ENCODE peak calls at places on chromosomes 12 and 14, in five cellular contexts. T is HCT116, D is SK-N-SH, L is GM23248, E is hepatocyte. S is an unnamed sample.
A peak's percentile ranks its signal among the peaks of the same experiment; 100 is the strongest.

GRCh38 chr12:113649256-113649830 is 177.7 kb upstream of the LHX5 start:
- DNase-seq in T (no peak), E (no peak), D (peak; percentile 64), L (no peak), S (no peak)

GRCh38 chr12:27521066-27521465 is 2.9 kb upstream of the PPFIBP1 start:
- DNase-seq in D (peak; percentile 31), T (no peak), L (peak; percentile 67), E (no peak), S (no peak)

GRCh38 chr14:21097616-21098133 is 780 bp downstream of the ZNF219 start:
- DNase-seq in T (no peak), D (no peak), E (peak; percentile 65), L (no peak), S (no peak)

GRCh38 chr12:28191018-28191595 is 851 bp downstream of the CCDC91 start:
- DNase-seq in D (peak; percentile 21), T (no peak), L (peak; percentile 86), E (no peak), S (no peak)

GRCh38 chr14:67513631-67514108 is 19.4 kb upstream of the PLEKHH1 start:
- DNase-seq in L (no peak), T (no peak), E (peak; percentile 61), D (no peak), S (no peak)

GRCh38 chr14:55188686-55189295 is 2.6 kb downstream of the DLGAP5 start:
- DNase-seq in L (peak; percentile 61), T (no peak), E (no peak), D (no peak), S (no peak)

GRCh38 chr12:96258451-96258933 is 64.3 kb downstream of the ELK3 start:
- DNase-seq in T (no peak), D (no peak), L (peak; percentile 59), E (no peak), S (no peak)

GRCh38 chr14:25111061-25111601 is 61.2 kb upstream of the STXBP6 start:
- DNase-seq in D (no peak), E (peak; percentile 82), L (peak; percentile 98), T (no peak), S (no peak)

GRCh38 chr12:8465597-8465996 is 9.8 kb downstream of the CLEC6A start:
- DNase-seq in L (no peak), E (no peak), D (no peak), T (no peak), S (no peak)

GRCh38 chr14:88834883-88835431 is 10.5 kb downstream of the TTC8 start:
- DNase-seq in E (no peak), D (no peak), L (peak; percentile 76), T (no peak), S (no peak)

GRCh38 chr14:22887990-22888378 is 5.0 kb downstream of the REM2 start:
- DNase-seq in E (no peak), D (no peak), T (no peak), L (no peak), S (peak; percentile 28)

GRCh38 chr14:26729851-26730250 is 132.0 kb upstream of the NOVA1 start:
- DNase-seq in T (no peak), L (peak; percentile 66), E (no peak), D (no peak), S (no peak)

GRCh38 chr12:88544991-88545684 is 35.1 kb downstream of the KITLG start:
- DNase-seq in D (no peak), T (no peak), E (no peak), L (no peak), S (no peak)

GRCh38 chr12:1972260-1972659 is 32.0 kb downstream of the DCP1B start:
- DNase-seq in L (peak; percentile 78), D (no peak), T (no peak), E (no peak), S (no peak)

GRCh38 chr12:7859552-7859951 is 13.2 kb downstream of the SLC2A14 start:
- DNase-seq in L (peak; percentile 87), T (no peak), E (no peak), D (no peak), S (no peak)

GRCh38 chr12:12474471-12474928 is 88.2 kb downstream of the DUSP16 start:
- DNase-seq in D (no peak), T (no peak), E (no peak), L (no peak), S (no peak)

GRCh38 chr12:118714051-118714460 is 267.3 kb upstream of the SRRM4 start:
- DNase-seq in D (peak; percentile 66), T (peak; percentile 34), E (peak; percentile 57), L (peak; percentile 29), S (peak; percentile 38)

GRCh38 chr14:102778616-102779351 is 1.5 kb downstream of the TRAF3 start:
- DNase-seq in T (no peak), E (no peak), D (no peak), L (peak; percentile 41), S (no peak)

GRCh38 chr14:100816950-100817901 is 8.7 kb upstream of the MEG3 start:
- DNase-seq in D (no peak), E (peak; percentile 47), L (no peak), T (no peak), S (no peak)

GRCh38 chr12:20455001-20455706 is 86.8 kb downstream of the PDE3A start:
- DNase-seq in T (no peak), L (peak; percentile 27), D (peak; percentile 29), E (no peak), S (no peak)

GRCh38 chr12:127145543-127145928 is 1121.4 kb upstream of the TMEM132C start:
- DNase-seq in D (no peak), T (no peak), E (no peak), L (peak; percentile 65), S (no peak)

GRCh38 chr14:73862480-73862879 is 10.8 kb downstream of the PTGR2 start:
- DNase-seq in L (no peak), D (no peak), T (no peak), E (no peak), S (no peak)

GRCh38 chr14:42930058-42930457 is 1323.4 kb downstream of the LRFN5 start:
- DNase-seq in T (no peak), E (no peak), L (no peak), D (no peak), S (no peak)

GRCh38 chr12:47458273-47458672 is 247.6 kb downstream of the RPAP3 start:
- DNase-seq in T (peak; percentile 3), L (no peak), E (peak; percentile 16), D (no peak), S (no peak)

GRCh38 chr14:28763914-28764848 is 2.4 kb upstream of the FOXG1 start:
- DNase-seq in L (no peak), E (no peak), T (no peak), D (no peak), S (no peak)

GRCh38 chr12:121872546-121873223 is 14.0 kb upstream of the HPD start:
- DNase-seq in E (peak; percentile 86), D (peak; percentile 86), T (no peak), L (peak; percentile 96), S (no peak)

GRCh38 chr14:57512221-57512620 is 18.6 kb upstream of the CCDC198 start:
- DNase-seq in T (no peak), L (no peak), D (no peak), E (peak; percentile 10), S (no peak)

GRCh38 chr12:49038291-49038955 is 19.8 kb upstream of the PRKAG1 start:
- DNase-seq in L (no peak), T (no peak), E (no peak), D (no peak), S (no peak)

GRCh38 chr12:22672951-22673350 is 48.0 kb downstream of the ETNK1 start:
- DNase-seq in D (no peak), T (no peak), L (peak; percentile 83), E (no peak), S (no peak)

GRCh38 chr14:32578181-32578580 is 249.1 kb downstream of the AKAP6 start:
- DNase-seq in L (no peak), E (no peak), D (no peak), T (no peak), S (no peak)

GRCh38 chr14:32574269-32574668 is 245.2 kb downstream of the AKAP6 start:
- DNase-seq in L (no peak), E (no peak), D (no peak), T (no peak), S (no peak)

GRCh38 chr14:32571995-32572866 is 243.1 kb downstream of the AKAP6 start:
- DNase-seq in D (no peak), T (no peak), E (peak; percentile 42), L (no peak), S (no peak)

GRCh38 chr14:32572867-32573149 is 243.7 kb downstream of the AKAP6 start:
- DNase-seq in L (no peak), D (no peak), E (no peak), T (no peak), S (no peak)

GRCh38 chr14:32576088-32576795 is 247.1 kb downstream of the AKAP6 start:
- DNase-seq in D (peak; percentile 58), E (peak; percentile 83), T (peak; percentile 42), L (peak; percentile 83), S (peak; percentile 33)
- TF ChIP-seq EZH2phosphoT487 in D (no peak), E (no peak), T (no peak), L (no peak), S (no peak)

GRCh38 chr12:102946042-102946441 is 11.4 kb upstream of the ASCL1 start:
- DNase-seq in E (no peak), T (no peak), D (no peak), L (no peak), S (no peak)
- TF ChIP-seq EZH2phosphoT487 in E (no peak), T (no peak), D (no peak), L (no peak), S (no peak)

GRCh38 chr12:64610660-64611429 is 550 bp downstream of the RASSF3 start:
- DNase-seq in E (peak; percentile 70), T (no peak), L (peak; percentile 76), D (peak; percentile 82), S (peak; percentile 76)
- TF ChIP-seq EZH2phosphoT487 in E (no peak), T (no peak), L (no peak), D (no peak), S (no peak)

DNA sequence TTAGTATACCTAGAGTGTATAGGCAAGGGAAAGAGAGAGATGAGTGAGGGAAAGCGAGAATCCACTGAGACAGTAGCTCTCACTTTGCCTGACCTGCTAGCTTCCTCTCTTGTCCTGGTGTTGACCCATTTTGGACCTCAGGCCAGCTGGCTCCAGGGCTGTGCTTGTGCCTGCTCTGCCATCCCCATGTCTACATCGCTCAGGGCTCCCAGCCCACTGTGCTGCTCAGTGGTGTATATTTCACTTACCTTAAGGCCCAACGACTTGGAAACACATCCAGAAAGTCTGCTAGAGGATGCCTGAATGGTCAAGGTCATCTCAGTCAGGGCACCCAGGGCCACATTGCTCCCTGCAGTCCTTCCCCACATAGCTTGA is 964 bp upstream of the SERPINA4 start:
- DNase-seq in D (no peak), T (no peak), E (no peak), L (no peak), S (no peak)
- TF ChIP-seq EZH2phosphoT487 in D (no peak), T (no peak), E (no peak), L (no peak), S (no peak)

S was measured in MM.1S.